ENCODE peak calls at places on chromosomes 6 and 20, in four cellular contexts. R, H, Q and I are unnamed samples.
A peak's percentile ranks its signal among the peaks of the same experiment; 100 is the strongest.

GRCh38 chr6:18412073-18412472 is 24.9 kb downstream of the RNF144B start:
- DNase-seq in R (no peak), H (no peak), Q (no peak), I (no peak)

GRCh38 chr20:62382306-62383198 is 4.4 kb upstream of the RPS21 start:
- DNase-seq in R (no peak), H (peak; percentile 87), Q (peak; percentile 76), I (no peak)

GRCh38 chr20:37513764-37514359 is 7.2 kb upstream of the NNAT start:
- DNase-seq in R (no peak), H (no peak), Q (no peak), I (no peak)

GRCh38 chr6:134105903-134106302 is 53.5 kb upstream of the SLC2A12 start:
- DNase-seq in R (no peak), H (no peak), Q (no peak), I (no peak)

GRCh38 chr20:17675519-17676377 is 6.3 kb downstream of the RRBP1 start:
- DNase-seq in R (no peak), H (no peak), Q (no peak), I (no peak)

GRCh38 chr20:6697228-6697972 is 70.1 kb upstream of the BMP2 start:
- DNase-seq in R (no peak), H (no peak), Q (no peak), I (no peak)

GRCh38 chr20:22389836-22390542 is 194.4 kb downstream of the FOXA2 start:
- DNase-seq in R (no peak), H (no peak), Q (no peak), I (peak; percentile 71)

GRCh38 chr6:61614119-61614518 is 671.9 kb downstream of the KHDRBS2 start:
- DNase-seq in R (no peak), H (no peak), Q (no peak), I (no peak)

GRCh38 chr6:13579911-13580310 is 5.5 kb downstream of the SIRT5 start:
- DNase-seq in R (no peak), H (no peak), Q (no peak), I (no peak)

GRCh38 chr6:73586416-73586974 is 65.7 kb upstream of the EEF1A1 start:
- DNase-seq in R (no peak), H (no peak), Q (no peak), I (peak; percentile 15)

GRCh38 chr6:105318660-105319059 is 84.2 kb downstream of the PREP start:
- DNase-seq in R (no peak), H (no peak), Q (no peak), I (no peak)

GRCh38 chr20:48794360-48794759 is 33.4 kb downstream of the PREX1 start:
- DNase-seq in R (no peak), H (no peak), Q (no peak), I (no peak)

GRCh38 chr6:137495652-137496391 is 1.6 kb upstream of the OLIG3 start:
- DNase-seq in R (no peak), H (no peak), Q (no peak), I (no peak)

GRCh38 chr6:34386316-34387137 is 5.9 kb downstream of the NUDT3 start:
- DNase-seq in R (peak; percentile 76), H (no peak), Q (no peak), I (peak; percentile 30)

GRCh38 chr6:39530201-39530759 is 194.9 kb downstream of the KIF6 start:
- DNase-seq in R (no peak), H (no peak), Q (no peak), I (peak; percentile 27)

GRCh38 chr20:22617160-22617559 is 32.8 kb upstream of the FOXA2 start:
- DNase-seq in R (no peak), H (peak; percentile 24), Q (no peak), I (no peak)

GRCh38 chr6:87473419-87473903 is 687 bp downstream of the SLC35A1 start:
- DNase-seq in R (no peak), H (no peak), Q (no peak), I (peak; percentile 31)

GRCh38 chr6:18330548-18331066 is 56.5 kb upstream of the RNF144B start:
- DNase-seq in R (no peak), H (no peak), Q (no peak), I (no peak)

GRCh38 chr6:2818593-2818992 is 23.1 kb downstream of the SERPINB1 start:
- DNase-seq in R (no peak), H (no peak), Q (no peak), I (no peak)

GRCh38 chr6:161487694-161488093 is 213.8 kb upstream of the AGPAT4 start:
- DNase-seq in R (no peak), H (no peak), Q (no peak), I (no peak)

GRCh38 chr6:131275273-131275672 is 140.0 kb downstream of the AKAP7 start:
- DNase-seq in R (no peak), H (no peak), Q (no peak), I (no peak)

GRCh38 chr20:37383229-37383989 is 37.5 kb downstream of the SRC start:
- DNase-seq in R (no peak), H (no peak), Q (no peak), I (peak; percentile 41)

GRCh38 chr6:167113935-167114910 is 8.7 kb upstream of the CCR6 start:
- DNase-seq in R (no peak), H (no peak), Q (no peak), I (no peak)

GRCh38 chr20:45985573-45985972 is 13.6 kb upstream of the ZNF335 start:
- DNase-seq in R (no peak), H (no peak), Q (no peak), I (no peak)

GRCh38 chr6:17725083-17725482 is 18.4 kb upstream of the NUP153 start:
- DNase-seq in R (no peak), H (peak; percentile 35), Q (no peak), I (no peak)

DNA sequence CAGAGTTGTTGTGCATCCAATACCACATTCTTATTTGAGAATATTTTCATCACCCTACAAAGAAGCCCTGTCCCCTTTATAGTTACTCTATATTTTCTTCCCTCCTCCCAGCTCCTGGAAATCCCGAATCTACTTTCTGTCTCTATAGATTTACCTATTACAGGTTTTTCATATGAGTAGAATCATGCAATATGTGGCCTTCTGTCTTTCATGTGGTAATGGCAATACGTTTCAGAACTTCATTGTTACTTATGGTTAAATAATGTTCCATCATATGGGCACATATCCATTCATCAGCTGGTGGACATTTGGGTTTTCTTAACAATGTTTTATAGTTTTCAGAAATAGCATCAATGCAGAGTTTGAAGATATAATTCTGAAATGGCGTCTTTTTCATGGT is 17.1 kb downstream of the GINS1 start:
- DNase-seq in R (no peak), H (no peak), Q (no peak), I (no peak)
- H3K4me3 ChIP-seq in R (no peak overlapping the region), H (no peak overlapping the region), Q (no peak overlapping the region), I (no peak overlapping the region)

GRCh38 chr6:117317261-117317660 is 51.9 kb downstream of the VGLL2 start:
- DNase-seq in R (no peak), H (peak; percentile 31), Q (no peak), I (no peak)
- TF ChIP-seq CTCF in R (no peak), H (peak; percentile 25), Q (peak; percentile 65), I (peak; percentile 53)

GRCh38 chr6:41741625-41742490 is 5.3 kb downstream of the PGC start:
- DNase-seq in R (no peak), H (no peak), Q (no peak), I (no peak)
- H3K4me3 ChIP-seq in R (no peak overlapping the region), H (no peak overlapping the region), Q (no peak overlapping the region), I (no peak overlapping the region)

GRCh38 chr6:4509506-4509905 is 266.7 kb upstream of the CDYL start:
- DNase-seq in R (no peak), H (no peak), Q (no peak), I (no peak)
- TF ChIP-seq CTCF in R (no peak), H (no peak), Q (no peak), I (no peak)

DNA sequence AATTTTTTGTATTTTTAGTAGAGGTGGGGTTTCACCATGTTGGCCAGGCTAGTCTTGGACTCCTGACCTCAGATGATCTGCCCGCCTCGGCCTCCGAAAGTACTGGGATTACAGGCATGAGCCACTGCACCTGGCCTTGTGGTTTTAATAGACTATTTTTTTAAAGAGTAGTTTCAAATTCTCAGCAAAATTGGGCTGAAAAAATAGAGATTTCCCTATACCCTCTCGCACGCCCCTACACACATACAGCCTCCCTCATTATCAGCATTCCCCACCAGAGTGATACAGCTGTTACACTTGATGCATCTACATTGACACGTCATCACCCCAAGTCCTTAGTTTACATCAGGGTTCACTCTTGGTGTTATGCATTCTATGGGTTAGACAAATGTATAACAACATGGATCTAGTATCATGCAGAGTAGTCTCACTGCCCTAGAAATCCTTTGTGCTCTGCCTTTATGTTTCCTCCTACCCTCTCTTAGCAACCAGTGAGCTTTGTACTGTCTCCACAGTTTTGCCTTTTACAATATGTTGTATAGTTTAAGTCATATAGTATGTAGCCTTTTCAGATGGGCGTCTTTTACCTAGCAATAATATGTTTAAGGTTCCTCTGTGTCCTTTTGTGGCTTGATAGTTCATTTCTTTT is 103.6 kb downstream of the CDYL start:
- DNase-seq in R (no peak), H (peak; percentile 8), Q (no peak), I (no peak)
- H3K4me3 ChIP-seq in R (no peak overlapping the region), H (no peak overlapping the region), Q (no peak overlapping the region), I (no peak overlapping the region)

GRCh38 chr6:89792881-89793280 is 26.7 kb downstream of the MDN1 start:
- DNase-seq in R (no peak), H (peak; percentile 23), Q (no peak), I (no peak)
- TF ChIP-seq CTCF in R (peak; percentile 45), H (peak; percentile 54), Q (peak; percentile 40), I (peak; percentile 72)